ENCODE peak calls at places on chromosomes 1 and 21, in eight cellular contexts. A, R, T, N, V, X, I and C are unnamed samples.

GRCh38 chr1:109379422-109379821 is 18.3 kb downstream of the SORT1 start:
- DNase-seq in I (no peak), R (no peak), X (no peak), V (no peak), N (no peak), T (no peak), A (no peak), C (no peak)

GRCh38 chr1:244447552-244447951 is 4.2 kb downstream of the ADSS2 start:
- DNase-seq in R (no peak), X (no peak), A (no peak), T (no peak), N (no peak), V (no peak), I (no peak), C (no peak)

GRCh38 chr1:8915446-8915845 is 30.2 kb upstream of the CA6 start:
- DNase-seq in N (no peak), I (no peak), A (no peak), V (no peak), T (no peak), X (no peak), R (peak; percentile 27), C (no peak)

GRCh38 chr1:230831706-230832105 is 36.6 kb downstream of the C1orf198 start:
- DNase-seq in I (no peak), T (no peak), R (no peak), A (no peak), X (no peak), N (no peak), V (no peak), C (peak; percentile 4)

GRCh38 chr1:34884961-34885360 is 25.4 kb upstream of the SMIM12 start:
- DNase-seq in V (peak; percentile 79), A (no peak), X (no peak), T (no peak), N (no peak), R (no peak), I (no peak), C (no peak)

GRCh38 chr1:37318490-37318889 is 155.9 kb upstream of the ZC3H12A start:
- DNase-seq in X (no peak), R (no peak), A (no peak), I (no peak), N (no peak), V (no peak), T (no peak), C (no peak)

GRCh38 chr1:216793303-216793702 is 70.1 kb upstream of the ESRRG start:
- DNase-seq in X (no peak), N (no peak), T (no peak), V (peak; percentile 42), I (no peak), A (no peak), R (no peak), C (peak; percentile 41)

GRCh38 chr21:35616090-35616489 is 444.2 kb downstream of the SETD4 start:
- DNase-seq in V (no peak), A (no peak), I (no peak), T (no peak), R (peak; percentile 37), X (no peak), N (no peak), C (no peak)

GRCh38 chr1:57485643-57486042 is 61.8 kb upstream of the DAB1 start:
- DNase-seq in N (no peak), X (no peak), I (no peak), V (no peak), R (no peak), A (no peak), T (no peak), C (no peak)

GRCh38 chr1:175735144-175735543 is 8.3 kb downstream of the TNR start:
- DNase-seq in T (no peak), N (no peak), A (no peak), V (no peak), X (no peak), I (no peak), R (peak; percentile 30), C (no peak)

GRCh38 chr1:56286956-56287355 is 292.4 kb downstream of the PLPP3 start:
- DNase-seq in V (no peak), A (no peak), T (no peak), R (no peak), I (no peak), N (no peak), X (no peak), C (no peak)

GRCh38 chr1:200740291-200741212 is 1.9 kb downstream of the CAMSAP2 start:
- DNase-seq in T (no peak), I (no peak), X (no peak), R (peak; percentile 51), V (no peak), A (no peak), N (no peak), C (no peak)

GRCh38 chr1:110672001-110672752 is 2.6 kb downstream of the KCNA3 start:
- DNase-seq in A (peak; percentile 42), X (no peak), V (peak; percentile 38), I (peak; percentile 51), T (no peak), R (peak; percentile 90), N (peak; percentile 66), C (no peak)

GRCh38 chr1:54861070-54861761 is 25.8 kb downstream of the DHCR24 start:
- DNase-seq in R (no peak), N (no peak), X (no peak), V (no peak), I (no peak), T (peak; percentile 36), A (no peak), C (no peak)

GRCh38 chr21:15050588-15051377 is 14.0 kb downstream of the NRIP1 start:
- DNase-seq in R (peak; percentile 73), X (no peak), T (no peak), V (peak; percentile 44), A (no peak), N (no peak), I (no peak), C (no peak)

GRCh38 chr1:39087109-39087834 is 61.1 kb downstream of the NDUFS5 start:
- DNase-seq in V (no peak), A (no peak), I (no peak), X (no peak), N (no peak), T (peak; percentile 53), R (no peak), C (no peak)

GRCh38 chr1:178311164-178311563 is 185.6 kb downstream of the CLEC20A start:
- DNase-seq in A (no peak), I (no peak), X (no peak), N (no peak), V (no peak), R (no peak), T (no peak), C (no peak)